ENCODE peak calls at places on chromosomes 6 and 20, in four cellular contexts. One of them, this sample, is unnamed.

GRCh38 chr20:38127011-38127621 is 38.0 kb downstream of the TGM2 start:
- DNase-seq in H1: no peak
- DNase-seq in MM.1S: no peak
- DNase-seq in fibroblast of lung: peak; percentile 78
- DNase-seq in this sample: peak; percentile 77

GRCh38 chr6:21228411-21228810 is 365.1 kb upstream of the SOX4 start:
- DNase-seq in H1: no peak
- DNase-seq in MM.1S: no peak
- DNase-seq in fibroblast of lung: no peak
- DNase-seq in this sample: peak; percentile 73

GRCh38 chr6:170139531-170139930 is 151.3 kb downstream of the DLL1 start:
- DNase-seq in H1: no peak
- DNase-seq in MM.1S: no peak
- DNase-seq in fibroblast of lung: no peak
- DNase-seq in this sample: no peak

GRCh38 chr6:64691069-64691468 is 1016.0 kb downstream of the EYS start:
- DNase-seq in H1: no peak
- DNase-seq in MM.1S: no peak
- DNase-seq in fibroblast of lung: peak; percentile 28
- DNase-seq in this sample: peak; percentile 62

GRCh38 chr6:93784794-93785757 is 365.7 kb upstream of the EPHA7 start:
- DNase-seq in H1: no peak
- DNase-seq in MM.1S: no peak
- DNase-seq in fibroblast of lung: peak; percentile 92
- DNase-seq in this sample: peak; percentile 71

GRCh38 chr20:62061851-62062418 is 3.7 kb downstream of the TAF4 start:
- DNase-seq in H1: no peak
- DNase-seq in MM.1S: no peak
- DNase-seq in fibroblast of lung: no peak
- DNase-seq in this sample: no peak

GRCh38 chr6:152310371-152310954 is 326.7 kb downstream of the SYNE1 start:
- DNase-seq in H1: no peak
- DNase-seq in MM.1S: no peak
- DNase-seq in fibroblast of lung: no peak
- DNase-seq in this sample: no peak

GRCh38 chr6:106556368-106556960 is 72.8 kb downstream of the RTN4IP1 start:
- DNase-seq in H1: no peak
- DNase-seq in MM.1S: peak; percentile 36
- DNase-seq in fibroblast of lung: peak; percentile 68
- DNase-seq in this sample: peak; percentile 60

GRCh38 chr20:63232235-63233060 is 3.3 kb upstream of the BIRC7 start:
- DNase-seq in H1: no peak
- DNase-seq in MM.1S: no peak
- DNase-seq in fibroblast of lung: peak; percentile 93
- DNase-seq in this sample: peak; percentile 90

GRCh38 chr6:169620171-169621125 is 81.4 kb downstream of the WDR27 start:
- DNase-seq in H1: no peak
- DNase-seq in MM.1S: no peak
- DNase-seq in fibroblast of lung: peak; percentile 38
- DNase-seq in this sample: peak; percentile 56

GRCh38 chr20:64106981-64107735 is at the start of gene NPBWR2:
- DNase-seq in H1: peak; percentile 44
- DNase-seq in MM.1S: no peak
- DNase-seq in fibroblast of lung: no peak
- DNase-seq in this sample: no peak

GRCh38 chr6:141561154-141561553 is 571.6 kb upstream of the GJE1 start:
- DNase-seq in H1: no peak
- DNase-seq in MM.1S: no peak
- DNase-seq in fibroblast of lung: no peak
- DNase-seq in this sample: peak; percentile 58

GRCh38 chr6:15066433-15067337 is 179.2 kb upstream of the JARID2 start:
- DNase-seq in H1: no peak
- DNase-seq in MM.1S: no peak
- DNase-seq in fibroblast of lung: peak; percentile 79
- DNase-seq in this sample: peak; percentile 34

GRCh38 chr6:146896062-146896813 is 297.5 kb downstream of the ADGB start:
- DNase-seq in H1: no peak
- DNase-seq in MM.1S: no peak
- DNase-seq in fibroblast of lung: no peak
- DNase-seq in this sample: no peak

GRCh38 chr6:97053643-97054411 is 129.3 kb downstream of the KLHL32 start:
- DNase-seq in H1: no peak
- DNase-seq in MM.1S: peak; percentile 18
- DNase-seq in fibroblast of lung: peak; percentile 53
- DNase-seq in this sample: peak; percentile 41

GRCh38 chr20:62702886-62703852 is 5.5 kb upstream of the NTSR1 start:
- DNase-seq in H1: no peak
- DNase-seq in MM.1S: no peak
- DNase-seq in fibroblast of lung: peak; percentile 86
- DNase-seq in this sample: peak; percentile 98

GRCh38 chr6:49556429-49556837 is 6.0 kb downstream of the C6orf141 start:
- DNase-seq in H1: no peak
- DNase-seq in MM.1S: no peak
- DNase-seq in fibroblast of lung: peak; percentile 69
- DNase-seq in this sample: peak; percentile 91

GRCh38 chr20:47334022-47334551 is 22.4 kb downstream of the ZMYND8 start:
- DNase-seq in H1: no peak
- DNase-seq in MM.1S: no peak
- DNase-seq in fibroblast of lung: peak; percentile 97
- DNase-seq in this sample: peak; percentile 98

GRCh38 chr6:47235964-47236760 is 73.5 kb downstream of the TNFRSF21 start:
- DNase-seq in H1: no peak
- DNase-seq in MM.1S: no peak
- DNase-seq in fibroblast of lung: no peak
- DNase-seq in this sample: no peak

GRCh38 chr20:47359533-47360206 is 3.2 kb upstream of the ZMYND8 start:
- DNase-seq in H1: no peak
- DNase-seq in MM.1S: no peak
- DNase-seq in fibroblast of lung: no peak
- DNase-seq in this sample: no peak

GRCh38 chr6:121105461-121105860 is 228.8 kb downstream of the TBC1D32 start:
- DNase-seq in H1: no peak
- DNase-seq in MM.1S: no peak
- DNase-seq in fibroblast of lung: no peak
- DNase-seq in this sample: no peak

GRCh38 chr6:7016238-7016637 is 91.5 kb upstream of the RREB1 start:
- DNase-seq in H1: no peak
- DNase-seq in MM.1S: no peak
- DNase-seq in fibroblast of lung: no peak
- DNase-seq in this sample: no peak

GRCh38 chr6:170305772-170306323 is 710 bp upstream of the FAM120B start:
- DNase-seq in H1: no peak
- DNase-seq in MM.1S: no peak
- DNase-seq in fibroblast of lung: no peak
- DNase-seq in this sample: no peak

GRCh38 chr6:138955262-138955661 is 32.8 kb downstream of the REPS1 start:
- DNase-seq in H1: no peak
- DNase-seq in MM.1S: no peak
- DNase-seq in fibroblast of lung: no peak
- DNase-seq in this sample: no peak

GRCh38 chr6:158028876-158029275 is 47.2 kb downstream of the SYNJ2 start:
- DNase-seq in H1: no peak
- DNase-seq in MM.1S: no peak
- DNase-seq in fibroblast of lung: no peak
- DNase-seq in this sample: no peak

GRCh38 chr6:48611332-48611731 is 500.3 kb upstream of the PTCHD4 start:
- DNase-seq in H1: no peak
- DNase-seq in MM.1S: no peak
- DNase-seq in fibroblast of lung: peak; percentile 78
- DNase-seq in this sample: peak; percentile 92

GRCh38 chr20:41135187-41135887 is 2.0 kb upstream of the PLCG1 start:
- DNase-seq in H1: peak; percentile 77
- DNase-seq in MM.1S: peak; percentile 62
- DNase-seq in fibroblast of lung: no peak
- DNase-seq in this sample: peak; percentile 70

GRCh38 chr20:37245671-37246237 is 15.9 kb downstream of the GHRH start:
- DNase-seq in H1: peak; percentile 63
- DNase-seq in MM.1S: no peak
- DNase-seq in fibroblast of lung: no peak
- DNase-seq in this sample: no peak

GRCh38 chr20:57508381-57508780 is 16.6 kb downstream of the CTCFL start:
- DNase-seq in H1: no peak
- DNase-seq in MM.1S: no peak
- DNase-seq in fibroblast of lung: no peak
- DNase-seq in this sample: no peak

GRCh38 chr20:48826064-48826463 is 1.7 kb downstream of the PREX1 start:
- DNase-seq in H1: peak; percentile 59
- DNase-seq in MM.1S: no peak
- DNase-seq in fibroblast of lung: no peak
- DNase-seq in this sample: no peak

GRCh38 chr20:48825551-48825885 is 2.3 kb downstream of the PREX1 start:
- DNase-seq in H1: no peak
- DNase-seq in MM.1S: no peak
- DNase-seq in fibroblast of lung: no peak
- DNase-seq in this sample: no peak

GRCh38 chr20:48827880-48828733 is at the start of gene PREX1:
- DNase-seq in H1: peak; percentile 91
- DNase-seq in MM.1S: peak; percentile 83
- DNase-seq in fibroblast of lung: peak; percentile 67
- DNase-seq in this sample: peak; percentile 90

GRCh38 chr20:48828734-48829460 is 1.1 kb upstream of the PREX1 start:
- DNase-seq in H1: no peak
- DNase-seq in MM.1S: no peak
- DNase-seq in fibroblast of lung: no peak
- DNase-seq in this sample: no peak

DNA sequence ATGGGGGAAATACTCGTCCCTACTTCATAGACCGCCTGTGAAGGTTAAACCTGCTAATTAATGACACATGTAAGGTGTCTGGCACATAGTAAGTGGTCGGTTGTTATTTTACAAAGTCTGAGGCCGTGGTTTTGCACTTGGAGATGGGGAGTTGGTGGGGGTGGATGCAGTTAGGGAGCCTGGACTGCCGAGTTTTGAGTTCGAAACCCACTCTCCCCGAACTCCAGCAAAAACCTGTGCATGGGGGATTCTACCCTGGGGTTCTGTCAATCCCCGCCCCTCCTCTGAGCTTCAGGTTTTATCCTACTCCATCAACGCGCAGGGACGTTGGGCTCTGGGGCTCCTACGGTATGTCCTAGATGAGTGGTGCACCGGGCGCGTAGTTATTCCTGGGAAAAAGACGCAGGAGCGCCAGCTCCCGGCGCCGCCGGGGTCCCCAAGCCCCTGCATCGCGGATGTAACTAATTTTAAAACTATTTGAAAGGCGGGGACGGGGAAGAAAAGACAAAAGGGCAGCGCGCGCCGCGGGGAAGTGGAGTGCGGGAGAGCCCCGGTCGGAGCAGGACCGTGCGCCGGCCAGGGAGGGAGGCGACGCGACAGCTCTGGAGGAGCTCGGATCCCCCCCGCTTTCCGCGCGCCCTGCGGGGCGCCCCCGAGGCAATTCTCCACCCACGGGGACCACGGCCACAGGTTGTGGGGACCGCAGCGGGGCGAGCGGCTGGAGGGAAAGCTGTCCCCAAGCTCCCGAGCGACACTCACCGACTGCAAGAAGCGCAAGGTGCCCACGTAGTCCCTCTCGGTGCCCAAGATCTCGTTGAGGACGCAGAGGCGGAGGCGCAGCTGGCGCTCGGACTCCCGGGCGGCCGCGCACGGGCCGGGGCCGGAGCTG is 672 bp downstream of the PREX1 start:
- DNase-seq in H1: peak; percentile 78
- DNase-seq in MM.1S: peak; percentile 30
- DNase-seq in fibroblast of lung: peak; percentile 28
- DNase-seq in this sample: peak; percentile 24
- TF ChIP-seq EZH2 in H1: peak; percentile 47
- TF ChIP-seq EZH2 in MM.1S: no peak
- TF ChIP-seq EZH2 in fibroblast of lung: no peak
- TF ChIP-seq EZH2 in this sample: no peak

DNA sequence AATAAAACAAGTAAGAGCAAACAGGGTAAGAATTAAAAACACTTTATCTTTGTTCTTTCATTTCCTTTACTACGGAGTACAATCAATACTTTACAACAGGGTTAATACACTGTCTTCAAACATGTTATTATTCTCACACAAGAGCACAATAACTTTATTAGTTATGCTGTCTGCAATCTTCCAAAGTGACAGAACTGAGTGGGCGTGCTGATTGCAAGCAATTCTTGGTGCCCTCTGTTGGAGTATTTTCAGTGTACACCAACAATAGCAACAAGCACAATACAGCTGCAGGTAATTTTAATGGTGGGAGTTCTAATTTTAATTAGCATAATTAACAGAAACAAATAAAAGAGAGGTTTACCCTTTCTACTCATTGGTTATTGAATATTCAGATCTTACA is 33.9 kb upstream of the PTPRK start:
- DNase-seq in H1: no peak
- DNase-seq in MM.1S: no peak
- DNase-seq in fibroblast of lung: peak; percentile 18
- DNase-seq in this sample: peak; percentile 16
- TF ChIP-seq CTCF in H1: no peak
- TF ChIP-seq CTCF in MM.1S: no peak
- TF ChIP-seq CTCF in fibroblast of lung: peak; percentile 23
- TF ChIP-seq CTCF in this sample: peak; percentile 46

GRCh38 chr6:35059606-35060355 is 81.4 kb downstream of the TCP11 start:
- DNase-seq in H1: no peak
- DNase-seq in MM.1S: no peak
- DNase-seq in fibroblast of lung: no peak
- DNase-seq in this sample: no peak

GRCh38 chr6:35058827-35059522 is 82.2 kb downstream of the TCP11 start:
- DNase-seq in H1: no peak
- DNase-seq in MM.1S: no peak
- DNase-seq in fibroblast of lung: no peak
- DNase-seq in this sample: no peak

GRCh38 chr6:35062676-35063574 is 78.2 kb downstream of the TCP11 start:
- DNase-seq in H1: no peak
- DNase-seq in MM.1S: no peak
- DNase-seq in fibroblast of lung: no peak
- DNase-seq in this sample: no peak

GRCh38 chr6:35061651-35062410 is 79.3 kb downstream of the TCP11 start:
- DNase-seq in H1: no peak
- DNase-seq in MM.1S: no peak
- DNase-seq in fibroblast of lung: no peak
- DNase-seq in this sample: no peak

DNA sequence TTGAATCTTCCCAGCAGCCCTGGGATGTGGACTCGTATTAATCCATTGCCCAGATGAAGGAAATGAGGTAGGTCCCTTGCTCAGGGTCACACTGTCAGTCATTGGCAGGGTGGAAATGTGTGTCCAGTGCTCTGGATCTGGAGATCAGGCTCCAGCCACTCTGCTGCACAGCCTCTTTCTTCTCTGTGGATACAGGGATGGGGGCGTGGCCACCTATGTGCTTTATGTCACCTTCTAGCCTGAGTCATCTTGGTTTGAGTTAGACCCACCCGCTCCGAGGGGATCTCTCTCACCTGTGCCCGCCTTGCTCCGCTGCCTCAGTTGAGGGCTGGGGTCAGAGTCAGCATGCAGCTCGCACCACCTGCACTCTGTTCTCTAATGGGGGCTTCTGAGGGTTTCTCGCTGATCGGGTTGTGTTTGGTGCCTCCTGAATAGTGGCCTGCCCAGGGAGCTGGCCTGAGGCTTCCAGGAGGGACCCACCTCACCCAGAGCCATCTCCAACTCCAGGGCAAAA is 80.0 kb downstream of the TCP11 start:
- DNase-seq in H1: no peak
- DNase-seq in MM.1S: no peak
- DNase-seq in fibroblast of lung: no peak
- DNase-seq in this sample: no peak
- H3K4me2 ChIP-seq in H1: no peak overlapping the region
- H3K4me2 ChIP-seq in MM.1S: no peak overlapping the region
- H3K4me2 ChIP-seq in fibroblast of lung: no peak overlapping the region
- H3K4me2 ChIP-seq in this sample: no peak overlapping the region

GRCh38 chr6:33192671-33193602 is 670 bp upstream of the COL11A2 start:
- DNase-seq in H1: peak; percentile 71
- DNase-seq in MM.1S: no peak
- DNase-seq in fibroblast of lung: no peak
- DNase-seq in this sample: no peak
- TF ChIP-seq EZH2 in H1: no peak
- TF ChIP-seq EZH2 in MM.1S: no peak
- TF ChIP-seq EZH2 in fibroblast of lung: peak; percentile 91
- TF ChIP-seq EZH2 in this sample: no peak

This sample was measured in PC-3.